ENCODE peak calls at places on chromosomes 2 and 18, in nine cellular contexts. One of them, this sample, is unnamed.
A peak's percentile ranks its signal among the peaks of the same experiment; 100 is the strongest.

GRCh38 chr2:202032841-202033316 is 776 bp upstream of the FZD7 start:
- DNase-seq in left lung: peak; percentile 58
- DNase-seq in cardiac fibroblast: peak; percentile 12
- DNase-seq in neural progenitor cell: peak; percentile 87
- DNase-seq in brain microvascular endothelial cell: peak; percentile 16
- DNase-seq in ovary: peak; percentile 78
- DNase-seq in cardiac muscle cell: peak; percentile 27
- DNase-seq in choroid plexus epithelial cell: peak; percentile 52
- DNase-seq in retinal pigment epithelial cell: no peak
- DNase-seq in this sample: peak; percentile 55

GRCh38 chr2:217271813-217272212 is 411.9 kb upstream of the TNP1 start:
- DNase-seq in left lung: no peak
- DNase-seq in cardiac fibroblast: no peak
- DNase-seq in neural progenitor cell: no peak
- DNase-seq in brain microvascular endothelial cell: no peak
- DNase-seq in ovary: no peak
- DNase-seq in cardiac muscle cell: no peak
- DNase-seq in choroid plexus epithelial cell: no peak
- DNase-seq in retinal pigment epithelial cell: no peak
- DNase-seq in this sample: no peak

GRCh38 chr2:180990337-180990736 is 9.9 kb downstream of the UBE2E3 start:
- DNase-seq in left lung: no peak
- DNase-seq in cardiac fibroblast: no peak
- DNase-seq in neural progenitor cell: no peak
- DNase-seq in brain microvascular endothelial cell: no peak
- DNase-seq in ovary: no peak
- DNase-seq in cardiac muscle cell: no peak
- DNase-seq in choroid plexus epithelial cell: no peak
- DNase-seq in retinal pigment epithelial cell: no peak
- DNase-seq in this sample: no peak

GRCh38 chr2:11602563-11603182 is 67.3 kb downstream of the NTSR2 start:
- DNase-seq in left lung: no peak
- DNase-seq in cardiac fibroblast: no peak
- DNase-seq in neural progenitor cell: no peak
- DNase-seq in brain microvascular endothelial cell: peak; percentile 48
- DNase-seq in ovary: no peak
- DNase-seq in cardiac muscle cell: no peak
- DNase-seq in choroid plexus epithelial cell: no peak
- DNase-seq in retinal pigment epithelial cell: no peak
- DNase-seq in this sample: no peak

GRCh38 chr18:44851806-44852205 is 171.1 kb downstream of the SETBP1 start:
- DNase-seq in left lung: no peak
- DNase-seq in cardiac fibroblast: no peak
- DNase-seq in neural progenitor cell: peak; percentile 32
- DNase-seq in brain microvascular endothelial cell: no peak
- DNase-seq in ovary: no peak
- DNase-seq in cardiac muscle cell: no peak
- DNase-seq in choroid plexus epithelial cell: no peak
- DNase-seq in retinal pigment epithelial cell: no peak
- DNase-seq in this sample: no peak

GRCh38 chr2:75224636-75225094 is 25.3 kb upstream of the TACR1 start:
- DNase-seq in left lung: no peak
- DNase-seq in cardiac fibroblast: no peak
- DNase-seq in neural progenitor cell: no peak
- DNase-seq in brain microvascular endothelial cell: no peak
- DNase-seq in ovary: no peak
- DNase-seq in cardiac muscle cell: no peak
- DNase-seq in choroid plexus epithelial cell: peak; percentile 3
- DNase-seq in retinal pigment epithelial cell: no peak
- DNase-seq in this sample: no peak

GRCh38 chr2:203936535-203936934 is at the start of gene ICOS:
- DNase-seq in left lung: no peak
- DNase-seq in cardiac fibroblast: no peak
- DNase-seq in neural progenitor cell: no peak
- DNase-seq in brain microvascular endothelial cell: no peak
- DNase-seq in ovary: no peak
- DNase-seq in cardiac muscle cell: no peak
- DNase-seq in choroid plexus epithelial cell: no peak
- DNase-seq in retinal pigment epithelial cell: no peak
- DNase-seq in this sample: no peak

GRCh38 chr2:8472545-8473361 is 209.1 kb upstream of the ID2 start:
- DNase-seq in left lung: no peak
- DNase-seq in cardiac fibroblast: no peak
- DNase-seq in neural progenitor cell: no peak
- DNase-seq in brain microvascular endothelial cell: no peak
- DNase-seq in ovary: no peak
- DNase-seq in cardiac muscle cell: no peak
- DNase-seq in choroid plexus epithelial cell: no peak
- DNase-seq in retinal pigment epithelial cell: no peak
- DNase-seq in this sample: no peak

GRCh38 chr2:156423674-156424282 is 12.4 kb upstream of the GPD2 start:
- DNase-seq in left lung: no peak
- DNase-seq in cardiac fibroblast: no peak
- DNase-seq in neural progenitor cell: peak; percentile 34
- DNase-seq in brain microvascular endothelial cell: no peak
- DNase-seq in ovary: no peak
- DNase-seq in cardiac muscle cell: no peak
- DNase-seq in choroid plexus epithelial cell: no peak
- DNase-seq in retinal pigment epithelial cell: no peak
- DNase-seq in this sample: no peak

DNA sequence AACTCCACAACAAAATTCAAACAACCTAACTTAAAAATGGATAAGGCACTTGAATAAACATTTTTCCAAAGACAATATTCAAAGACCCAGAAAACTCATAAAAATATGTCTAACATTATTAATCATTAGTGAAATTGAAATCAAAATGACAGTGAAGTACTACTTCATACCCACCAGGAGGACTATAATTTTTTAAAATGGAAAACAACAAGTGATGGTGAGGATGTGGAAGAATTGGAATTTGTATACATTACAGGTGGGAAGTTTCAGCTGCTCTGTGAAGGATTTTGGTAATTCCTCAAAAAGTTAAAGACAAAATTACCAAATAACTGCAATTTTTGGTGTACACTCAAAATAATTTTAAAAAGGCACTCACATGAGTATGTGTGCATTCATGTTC is 920.0 kb downstream of the TDRD15 start:
- DNase-seq in left lung: no peak
- DNase-seq in cardiac fibroblast: no peak
- DNase-seq in neural progenitor cell: no peak
- DNase-seq in brain microvascular endothelial cell: no peak
- DNase-seq in ovary: no peak
- DNase-seq in cardiac muscle cell: no peak
- DNase-seq in choroid plexus epithelial cell: no peak
- DNase-seq in retinal pigment epithelial cell: no peak
- DNase-seq in this sample: no peak
- TF ChIP-seq CTCF in left lung: no peak
- TF ChIP-seq CTCF in cardiac fibroblast: no peak
- TF ChIP-seq CTCF in neural progenitor cell: no peak
- TF ChIP-seq CTCF in brain microvascular endothelial cell: no peak
- TF ChIP-seq CTCF in ovary: no peak
- TF ChIP-seq CTCF in cardiac muscle cell: no peak
- TF ChIP-seq CTCF in choroid plexus epithelial cell: no peak
- TF ChIP-seq CTCF in retinal pigment epithelial cell: no peak
- TF ChIP-seq CTCF in this sample: no peak

GRCh38 chr2:48043301-48043700 is 137.0 kb upstream of the FBXO11 start:
- DNase-seq in left lung: no peak
- DNase-seq in cardiac fibroblast: no peak
- DNase-seq in neural progenitor cell: no peak
- DNase-seq in brain microvascular endothelial cell: no peak
- DNase-seq in ovary: no peak
- DNase-seq in cardiac muscle cell: no peak
- DNase-seq in choroid plexus epithelial cell: no peak
- DNase-seq in retinal pigment epithelial cell: no peak
- DNase-seq in this sample: no peak

GRCh38 chr2:48048725-48049124 is 142.4 kb upstream of the FBXO11 start:
- DNase-seq in left lung: no peak
- DNase-seq in cardiac fibroblast: peak; percentile 0
- DNase-seq in neural progenitor cell: no peak
- DNase-seq in brain microvascular endothelial cell: no peak
- DNase-seq in ovary: no peak
- DNase-seq in cardiac muscle cell: peak; percentile 6
- DNase-seq in choroid plexus epithelial cell: no peak
- DNase-seq in retinal pigment epithelial cell: no peak
- DNase-seq in this sample: no peak

GRCh38 chr2:48043746-48044145 is 137.4 kb upstream of the FBXO11 start:
- DNase-seq in left lung: no peak
- DNase-seq in cardiac fibroblast: no peak
- DNase-seq in neural progenitor cell: no peak
- DNase-seq in brain microvascular endothelial cell: peak; percentile 6
- DNase-seq in ovary: no peak
- DNase-seq in cardiac muscle cell: no peak
- DNase-seq in choroid plexus epithelial cell: no peak
- DNase-seq in retinal pigment epithelial cell: no peak
- DNase-seq in this sample: no peak

GRCh38 chr2:48049371-48049770 is 143.1 kb upstream of the FBXO11 start:
- DNase-seq in left lung: no peak
- DNase-seq in cardiac fibroblast: no peak
- DNase-seq in neural progenitor cell: no peak
- DNase-seq in brain microvascular endothelial cell: no peak
- DNase-seq in ovary: no peak
- DNase-seq in cardiac muscle cell: no peak
- DNase-seq in choroid plexus epithelial cell: no peak
- DNase-seq in retinal pigment epithelial cell: no peak
- DNase-seq in this sample: no peak

GRCh38 chr2:48045613-48046012 is 139.3 kb upstream of the FBXO11 start:
- DNase-seq in left lung: no peak
- DNase-seq in cardiac fibroblast: no peak
- DNase-seq in neural progenitor cell: no peak
- DNase-seq in brain microvascular endothelial cell: no peak
- DNase-seq in ovary: no peak
- DNase-seq in cardiac muscle cell: no peak
- DNase-seq in choroid plexus epithelial cell: no peak
- DNase-seq in retinal pigment epithelial cell: no peak
- DNase-seq in this sample: no peak
- H3K4me3 ChIP-seq in left lung: no peak overlapping the region
- H3K4me3 ChIP-seq in cardiac fibroblast: no peak overlapping the region
- H3K4me3 ChIP-seq in neural progenitor cell: no peak overlapping the region
- H3K4me3 ChIP-seq in brain microvascular endothelial cell: no peak overlapping the region
- H3K4me3 ChIP-seq in ovary: no peak overlapping the region
- H3K4me3 ChIP-seq in cardiac muscle cell: no peak overlapping the region
- H3K4me3 ChIP-seq in choroid plexus epithelial cell: no peak overlapping the region
- H3K4me3 ChIP-seq in retinal pigment epithelial cell: no peak overlapping the region
- H3K4me3 ChIP-seq in this sample: no peak overlapping the region

GRCh38 chr2:120596191-120596781 is 139.4 kb upstream of the GLI2 start:
- DNase-seq in left lung: no peak
- DNase-seq in cardiac fibroblast: peak; percentile 45
- DNase-seq in neural progenitor cell: no peak
- DNase-seq in brain microvascular endothelial cell: no peak
- DNase-seq in ovary: peak; percentile 31
- DNase-seq in cardiac muscle cell: peak; percentile 34
- DNase-seq in choroid plexus epithelial cell: no peak
- DNase-seq in retinal pigment epithelial cell: no peak
- DNase-seq in this sample: no peak
- TF ChIP-seq CTCF in left lung: no peak
- TF ChIP-seq CTCF in cardiac fibroblast: no peak
- TF ChIP-seq CTCF in neural progenitor cell: no peak
- TF ChIP-seq CTCF in brain microvascular endothelial cell: no peak
- TF ChIP-seq CTCF in ovary: no peak
- TF ChIP-seq CTCF in cardiac muscle cell: no peak
- TF ChIP-seq CTCF in choroid plexus epithelial cell: no peak
- TF ChIP-seq CTCF in retinal pigment epithelial cell: no peak
- TF ChIP-seq CTCF in this sample: no peak

GRCh38 chr2:5981241-5982055 is 289.3 kb downstream of the SOX11 start:
- DNase-seq in left lung: no peak
- DNase-seq in cardiac fibroblast: no peak
- DNase-seq in neural progenitor cell: peak; percentile 76
- DNase-seq in brain microvascular endothelial cell: peak; percentile 24
- DNase-seq in ovary: no peak
- DNase-seq in cardiac muscle cell: no peak
- DNase-seq in choroid plexus epithelial cell: peak; percentile 6
- DNase-seq in retinal pigment epithelial cell: no peak
- DNase-seq in this sample: no peak

GRCh38 chr2:5980351-5981054 is 288.3 kb downstream of the SOX11 start:
- DNase-seq in left lung: no peak
- DNase-seq in cardiac fibroblast: no peak
- DNase-seq in neural progenitor cell: no peak
- DNase-seq in brain microvascular endothelial cell: no peak
- DNase-seq in ovary: no peak
- DNase-seq in cardiac muscle cell: no peak
- DNase-seq in choroid plexus epithelial cell: no peak
- DNase-seq in retinal pigment epithelial cell: no peak
- DNase-seq in this sample: no peak

GRCh38 chr2:5982911-5983310 is 290.7 kb downstream of the SOX11 start:
- DNase-seq in left lung: no peak
- DNase-seq in cardiac fibroblast: no peak
- DNase-seq in neural progenitor cell: peak; percentile 70
- DNase-seq in brain microvascular endothelial cell: no peak
- DNase-seq in ovary: no peak
- DNase-seq in cardiac muscle cell: no peak
- DNase-seq in choroid plexus epithelial cell: no peak
- DNase-seq in retinal pigment epithelial cell: no peak
- DNase-seq in this sample: no peak

GRCh38 chr2:5984946-5985345 is 292.8 kb downstream of the SOX11 start:
- DNase-seq in left lung: no peak
- DNase-seq in cardiac fibroblast: no peak
- DNase-seq in neural progenitor cell: no peak
- DNase-seq in brain microvascular endothelial cell: no peak
- DNase-seq in ovary: no peak
- DNase-seq in cardiac muscle cell: no peak
- DNase-seq in choroid plexus epithelial cell: no peak
- DNase-seq in retinal pigment epithelial cell: no peak
- DNase-seq in this sample: no peak

GRCh38 chr2:5982217-5982910 is 290.2 kb downstream of the SOX11 start:
- DNase-seq in left lung: no peak
- DNase-seq in cardiac fibroblast: no peak
- DNase-seq in neural progenitor cell: no peak
- DNase-seq in brain microvascular endothelial cell: no peak
- DNase-seq in ovary: no peak
- DNase-seq in cardiac muscle cell: no peak
- DNase-seq in choroid plexus epithelial cell: no peak
- DNase-seq in retinal pigment epithelial cell: no peak
- DNase-seq in this sample: no peak
- H3K4me3 ChIP-seq in left lung: no peak overlapping the region
- H3K4me3 ChIP-seq in cardiac fibroblast: no peak overlapping the region
- H3K4me3 ChIP-seq in neural progenitor cell: peak overlapping the region; percentile 18
- H3K4me3 ChIP-seq in brain microvascular endothelial cell: no peak overlapping the region
- H3K4me3 ChIP-seq in ovary: no peak overlapping the region
- H3K4me3 ChIP-seq in cardiac muscle cell: no peak overlapping the region
- H3K4me3 ChIP-seq in choroid plexus epithelial cell: no peak overlapping the region
- H3K4me3 ChIP-seq in retinal pigment epithelial cell: peak overlapping the region; percentile 53
- H3K4me3 ChIP-seq in this sample: no peak overlapping the region

GRCh38 chr2:233404227-233404626 is 49.9 kb downstream of the DGKD start:
- DNase-seq in left lung: no peak
- DNase-seq in cardiac fibroblast: peak; percentile 71
- DNase-seq in neural progenitor cell: peak; percentile 48
- DNase-seq in brain microvascular endothelial cell: no peak
- DNase-seq in ovary: peak; percentile 4
- DNase-seq in cardiac muscle cell: peak; percentile 65
- DNase-seq in choroid plexus epithelial cell: peak; percentile 70
- DNase-seq in retinal pigment epithelial cell: no peak
- DNase-seq in this sample: peak; percentile 66
- TF ChIP-seq CTCF in left lung: peak; percentile 52
- TF ChIP-seq CTCF in cardiac fibroblast: peak; percentile 92
- TF ChIP-seq CTCF in neural progenitor cell: peak; percentile 61
- TF ChIP-seq CTCF in brain microvascular endothelial cell: peak; percentile 95
- TF ChIP-seq CTCF in ovary: no peak
- TF ChIP-seq CTCF in cardiac muscle cell: peak; percentile 87
- TF ChIP-seq CTCF in choroid plexus epithelial cell: peak; percentile 93
- TF ChIP-seq CTCF in retinal pigment epithelial cell: peak; percentile 77
- TF ChIP-seq CTCF in this sample: peak; percentile 88

DNA sequence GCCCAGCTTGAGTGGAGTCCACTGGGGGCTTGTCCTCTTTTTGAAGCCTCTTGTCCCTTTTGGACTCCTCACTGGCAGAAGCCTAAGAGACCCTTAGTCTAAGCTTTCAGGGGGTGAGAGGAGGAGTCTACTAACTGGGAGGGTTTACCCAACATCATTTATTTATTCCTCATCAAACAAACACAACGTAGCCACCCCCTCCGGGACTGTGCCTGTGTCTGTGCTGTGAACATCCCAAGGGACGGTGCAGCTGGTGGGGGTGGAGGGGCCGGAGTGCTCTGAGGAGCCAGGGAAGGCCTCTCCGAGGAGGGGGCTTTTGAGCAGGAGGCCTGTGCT is 42.7 kb upstream of the TAF1B start:
- DNase-seq in left lung: no peak
- DNase-seq in cardiac fibroblast: no peak
- DNase-seq in neural progenitor cell: no peak
- DNase-seq in brain microvascular endothelial cell: peak; percentile 4
- DNase-seq in ovary: no peak
- DNase-seq in cardiac muscle cell: no peak
- DNase-seq in choroid plexus epithelial cell: no peak
- DNase-seq in retinal pigment epithelial cell: no peak
- DNase-seq in this sample: no peak
- H3K4me3 ChIP-seq in left lung: no peak overlapping the region
- H3K4me3 ChIP-seq in cardiac fibroblast: no peak overlapping the region
- H3K4me3 ChIP-seq in neural progenitor cell: no peak overlapping the region
- H3K4me3 ChIP-seq in brain microvascular endothelial cell: no peak overlapping the region
- H3K4me3 ChIP-seq in ovary: no peak overlapping the region
- H3K4me3 ChIP-seq in cardiac muscle cell: no peak overlapping the region
- H3K4me3 ChIP-seq in choroid plexus epithelial cell: no peak overlapping the region
- H3K4me3 ChIP-seq in retinal pigment epithelial cell: no peak overlapping the region
- H3K4me3 ChIP-seq in this sample: no peak overlapping the region

This sample was measured in fibroblast of villous mesenchyme.